ENCODE peak calls at places on chromosomes 2 and 18, in eight cellular contexts. One of them, this sample, is unnamed.

GRCh38 chr18:33914399-33914798 is 310.3 kb downstream of the NOL4 start:
- DNase-seq in GM12878: no peak
- DNase-seq in GM23248: no peak
- DNase-seq in RWPE1: no peak
- DNase-seq in left ventricle myocardium inferior: no peak
- DNase-seq in OCI-LY7: no peak
- DNase-seq in hepatocyte: no peak
- DNase-seq in brain microvascular endothelial cell: peak
- DNase-seq in this sample: peak

GRCh38 chr2:118122768-118123335 is 34.6 kb downstream of the INSIG2 start:
- DNase-seq in GM12878: peak
- DNase-seq in GM23248: peak
- DNase-seq in RWPE1: no peak
- DNase-seq in left ventricle myocardium inferior: no peak
- DNase-seq in OCI-LY7: no peak
- DNase-seq in hepatocyte: no peak
- DNase-seq in brain microvascular endothelial cell: no peak
- DNase-seq in this sample: no peak

GRCh38 chr2:25273985-25274550 is 67.7 kb downstream of the DNMT3A start:
- DNase-seq in GM12878: no peak
- DNase-seq in GM23248: no peak
- DNase-seq in RWPE1: no peak
- DNase-seq in left ventricle myocardium inferior: no peak
- DNase-seq in OCI-LY7: no peak
- DNase-seq in hepatocyte: no peak
- DNase-seq in brain microvascular endothelial cell: no peak
- DNase-seq in this sample: no peak

GRCh38 chr2:138823651-138824050 is 43.5 kb upstream of the NXPH2 start:
- DNase-seq in GM12878: no peak
- DNase-seq in GM23248: no peak
- DNase-seq in RWPE1: no peak
- DNase-seq in left ventricle myocardium inferior: no peak
- DNase-seq in OCI-LY7: no peak
- DNase-seq in hepatocyte: no peak
- DNase-seq in brain microvascular endothelial cell: no peak
- DNase-seq in this sample: no peak

GRCh38 chr2:57490746-57491145 is 555.9 kb upstream of the VRK2 start:
- DNase-seq in GM12878: no peak
- DNase-seq in GM23248: no peak
- DNase-seq in RWPE1: no peak
- DNase-seq in left ventricle myocardium inferior: no peak
- DNase-seq in OCI-LY7: no peak
- DNase-seq in hepatocyte: no peak
- DNase-seq in brain microvascular endothelial cell: no peak
- DNase-seq in this sample: no peak

GRCh38 chr2:223297788-223298187 is 245.8 kb downstream of the KCNE4 start:
- DNase-seq in GM12878: no peak
- DNase-seq in GM23248: peak
- DNase-seq in RWPE1: no peak
- DNase-seq in left ventricle myocardium inferior: no peak
- DNase-seq in OCI-LY7: no peak
- DNase-seq in hepatocyte: no peak
- DNase-seq in brain microvascular endothelial cell: no peak
- DNase-seq in this sample: no peak

GRCh38 chr2:7730449-7730848 is 813.2 kb downstream of the RNF144A start:
- DNase-seq in GM12878: no peak
- DNase-seq in GM23248: no peak
- DNase-seq in RWPE1: no peak
- DNase-seq in left ventricle myocardium inferior: no peak
- DNase-seq in OCI-LY7: no peak
- DNase-seq in hepatocyte: no peak
- DNase-seq in brain microvascular endothelial cell: no peak
- DNase-seq in this sample: no peak

GRCh38 chr2:197028230-197028629 is 101.7 kb upstream of the PGAP1 start:
- DNase-seq in GM12878: no peak
- DNase-seq in GM23248: peak
- DNase-seq in RWPE1: peak
- DNase-seq in left ventricle myocardium inferior: no peak
- DNase-seq in OCI-LY7: no peak
- DNase-seq in hepatocyte: peak
- DNase-seq in brain microvascular endothelial cell: peak
- DNase-seq in this sample: no peak

GRCh38 chr2:231475965-231476364 is 11.7 kb upstream of the NCL start:
- DNase-seq in GM12878: no peak
- DNase-seq in GM23248: no peak
- DNase-seq in RWPE1: no peak
- DNase-seq in left ventricle myocardium inferior: no peak
- DNase-seq in OCI-LY7: no peak
- DNase-seq in hepatocyte: no peak
- DNase-seq in brain microvascular endothelial cell: no peak
- DNase-seq in this sample: no peak

GRCh38 chr2:211564441-211564840 is 974.2 kb downstream of the ERBB4 start:
- DNase-seq in GM12878: no peak
- DNase-seq in GM23248: no peak
- DNase-seq in RWPE1: no peak
- DNase-seq in left ventricle myocardium inferior: no peak
- DNase-seq in OCI-LY7: no peak
- DNase-seq in hepatocyte: no peak
- DNase-seq in brain microvascular endothelial cell: no peak
- DNase-seq in this sample: peak

GRCh38 chr2:178309541-178309940 is 115.2 kb downstream of the OSBPL6 start:
- DNase-seq in GM12878: no peak
- DNase-seq in GM23248: peak
- DNase-seq in RWPE1: peak
- DNase-seq in left ventricle myocardium inferior: no peak
- DNase-seq in OCI-LY7: no peak
- DNase-seq in hepatocyte: no peak
- DNase-seq in brain microvascular endothelial cell: no peak
- DNase-seq in this sample: peak

GRCh38 chr2:127663566-127664064 is 11.7 kb downstream of the LIMS2 start:
- DNase-seq in GM12878: no peak
- DNase-seq in GM23248: no peak
- DNase-seq in RWPE1: no peak
- DNase-seq in left ventricle myocardium inferior: no peak
- DNase-seq in OCI-LY7: no peak
- DNase-seq in hepatocyte: no peak
- DNase-seq in brain microvascular endothelial cell: no peak
- DNase-seq in this sample: no peak

GRCh38 chr2:189144700-189145211 is 34.8 kb downstream of the COL5A2 start:
- DNase-seq in GM12878: no peak
- DNase-seq in GM23248: peak
- DNase-seq in RWPE1: no peak
- DNase-seq in left ventricle myocardium inferior: no peak
- DNase-seq in OCI-LY7: no peak
- DNase-seq in hepatocyte: no peak
- DNase-seq in brain microvascular endothelial cell: no peak
- DNase-seq in this sample: no peak

GRCh38 chr2:143819190-143819735 is 690.0 kb downstream of the ARHGAP15 start:
- DNase-seq in GM12878: no peak
- DNase-seq in GM23248: peak
- DNase-seq in RWPE1: no peak
- DNase-seq in left ventricle myocardium inferior: no peak
- DNase-seq in OCI-LY7: peak
- DNase-seq in hepatocyte: no peak
- DNase-seq in brain microvascular endothelial cell: no peak
- DNase-seq in this sample: no peak

GRCh38 chr2:174035981-174036742 is 71.0 kb upstream of the SP3 start:
- DNase-seq in GM12878: no peak
- DNase-seq in GM23248: peak
- DNase-seq in RWPE1: no peak
- DNase-seq in left ventricle myocardium inferior: no peak
- DNase-seq in OCI-LY7: no peak
- DNase-seq in hepatocyte: no peak
- DNase-seq in brain microvascular endothelial cell: no peak
- DNase-seq in this sample: no peak

GRCh38 chr2:1923557-1923956 is 179.2 kb upstream of the PXDN start:
- DNase-seq in GM12878: no peak
- DNase-seq in GM23248: no peak
- DNase-seq in RWPE1: no peak
- DNase-seq in left ventricle myocardium inferior: no peak
- DNase-seq in OCI-LY7: no peak
- DNase-seq in hepatocyte: no peak
- DNase-seq in brain microvascular endothelial cell: no peak
- DNase-seq in this sample: no peak

GRCh38 chr2:69946351-69947077 is 14.9 kb downstream of the ASPRV1 start:
- DNase-seq in GM12878: peak
- DNase-seq in GM23248: peak
- DNase-seq in RWPE1: peak
- DNase-seq in left ventricle myocardium inferior: no peak
- DNase-seq in OCI-LY7: peak
- DNase-seq in hepatocyte: no peak
- DNase-seq in brain microvascular endothelial cell: peak
- DNase-seq in this sample: peak

GRCh38 chr2:37414470-37414949 is 70.1 kb downstream of the QPCT start:
- DNase-seq in GM12878: peak
- DNase-seq in GM23248: peak
- DNase-seq in RWPE1: peak
- DNase-seq in left ventricle myocardium inferior: no peak
- DNase-seq in OCI-LY7: peak
- DNase-seq in hepatocyte: peak
- DNase-seq in brain microvascular endothelial cell: peak
- DNase-seq in this sample: no peak

GRCh38 chr2:58595714-58596113 is 354.6 kb upstream of the FANCL start:
- DNase-seq in GM12878: no peak
- DNase-seq in GM23248: no peak
- DNase-seq in RWPE1: no peak
- DNase-seq in left ventricle myocardium inferior: no peak
- DNase-seq in OCI-LY7: no peak
- DNase-seq in hepatocyte: no peak
- DNase-seq in brain microvascular endothelial cell: no peak
- DNase-seq in this sample: no peak

GRCh38 chr2:9247786-9248185 is 41.2 kb downstream of the ASAP2 start:
- DNase-seq in GM12878: no peak
- DNase-seq in GM23248: no peak
- DNase-seq in RWPE1: no peak
- DNase-seq in left ventricle myocardium inferior: no peak
- DNase-seq in OCI-LY7: no peak
- DNase-seq in hepatocyte: no peak
- DNase-seq in brain microvascular endothelial cell: no peak
- DNase-seq in this sample: no peak

GRCh38 chr2:207531024-207531411 is 1.3 kb downstream of the CREB1 start:
- DNase-seq in GM12878: no peak
- DNase-seq in GM23248: peak
- DNase-seq in RWPE1: no peak
- DNase-seq in left ventricle myocardium inferior: no peak
- DNase-seq in OCI-LY7: no peak
- DNase-seq in hepatocyte: no peak
- DNase-seq in brain microvascular endothelial cell: no peak
- DNase-seq in this sample: no peak

GRCh38 chr2:240917009-240917683 is 11.0 kb downstream of the CROCC2 start:
- DNase-seq in GM12878: no peak
- DNase-seq in GM23248: no peak
- DNase-seq in RWPE1: no peak
- DNase-seq in left ventricle myocardium inferior: peak
- DNase-seq in OCI-LY7: no peak
- DNase-seq in hepatocyte: no peak
- DNase-seq in brain microvascular endothelial cell: no peak
- DNase-seq in this sample: no peak

GRCh38 chr2:228543117-228543516 is 361.6 kb upstream of the SPHKAP start:
- DNase-seq in GM12878: no peak
- DNase-seq in GM23248: no peak
- DNase-seq in RWPE1: no peak
- DNase-seq in left ventricle myocardium inferior: no peak
- DNase-seq in OCI-LY7: no peak
- DNase-seq in hepatocyte: no peak
- DNase-seq in brain microvascular endothelial cell: no peak
- DNase-seq in this sample: no peak
- H3K27ac ChIP-seq in GM12878: no peak
- H3K27ac ChIP-seq in GM23248: no peak
- H3K27ac ChIP-seq in RWPE1: no peak
- H3K27ac ChIP-seq in left ventricle myocardium inferior: no peak
- H3K27ac ChIP-seq in OCI-LY7: no peak
- H3K27ac ChIP-seq in hepatocyte: no peak
- H3K27ac ChIP-seq in brain microvascular endothelial cell: no peak
- H3K27ac ChIP-seq in this sample: no peak

DNA sequence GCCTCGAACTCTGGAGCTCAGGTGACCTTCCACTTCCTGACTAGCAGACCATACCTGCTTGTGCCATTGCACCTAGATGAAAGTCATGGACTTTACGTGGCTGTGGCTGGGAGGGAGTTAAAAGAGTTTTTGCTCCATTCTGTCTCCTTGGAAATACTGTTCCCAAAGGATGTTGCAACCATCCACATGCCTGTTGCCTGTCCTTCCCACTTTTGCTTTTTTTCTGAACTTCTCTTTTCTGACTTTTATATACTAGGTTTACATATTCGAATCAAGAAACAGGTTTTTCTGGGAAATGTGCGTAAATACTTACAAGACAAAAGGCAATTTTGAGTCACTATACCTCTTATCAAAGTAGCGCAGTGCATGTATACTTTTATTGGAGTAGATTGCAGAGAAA is 244.8 kb downstream of the PRKCE start:
- DNase-seq in GM12878: no peak
- DNase-seq in GM23248: no peak
- DNase-seq in RWPE1: no peak
- DNase-seq in left ventricle myocardium inferior: no peak
- DNase-seq in OCI-LY7: no peak
- DNase-seq in hepatocyte: no peak
- DNase-seq in brain microvascular endothelial cell: no peak
- DNase-seq in this sample: no peak
- H3K27ac ChIP-seq in GM12878: no peak
- H3K27ac ChIP-seq in GM23248: no peak
- H3K27ac ChIP-seq in RWPE1: no peak
- H3K27ac ChIP-seq in left ventricle myocardium inferior: no peak
- H3K27ac ChIP-seq in OCI-LY7: no peak
- H3K27ac ChIP-seq in hepatocyte: no peak
- H3K27ac ChIP-seq in brain microvascular endothelial cell: no peak
- H3K27ac ChIP-seq in this sample: no peak

GRCh38 chr18:46407471-46408166 is 249.4 kb downstream of the LOXHD1 start:
- DNase-seq in GM12878: no peak
- DNase-seq in GM23248: peak
- DNase-seq in RWPE1: no peak
- DNase-seq in left ventricle myocardium inferior: no peak
- DNase-seq in OCI-LY7: no peak
- DNase-seq in hepatocyte: peak
- DNase-seq in brain microvascular endothelial cell: peak
- DNase-seq in this sample: no peak
- H3K27ac ChIP-seq in GM12878: no peak
- H3K27ac ChIP-seq in GM23248: no peak
- H3K27ac ChIP-seq in RWPE1: peak
- H3K27ac ChIP-seq in left ventricle myocardium inferior: peak
- H3K27ac ChIP-seq in OCI-LY7: no peak
- H3K27ac ChIP-seq in hepatocyte: peak
- H3K27ac ChIP-seq in brain microvascular endothelial cell: no peak
- H3K27ac ChIP-seq in this sample: no peak

DNA sequence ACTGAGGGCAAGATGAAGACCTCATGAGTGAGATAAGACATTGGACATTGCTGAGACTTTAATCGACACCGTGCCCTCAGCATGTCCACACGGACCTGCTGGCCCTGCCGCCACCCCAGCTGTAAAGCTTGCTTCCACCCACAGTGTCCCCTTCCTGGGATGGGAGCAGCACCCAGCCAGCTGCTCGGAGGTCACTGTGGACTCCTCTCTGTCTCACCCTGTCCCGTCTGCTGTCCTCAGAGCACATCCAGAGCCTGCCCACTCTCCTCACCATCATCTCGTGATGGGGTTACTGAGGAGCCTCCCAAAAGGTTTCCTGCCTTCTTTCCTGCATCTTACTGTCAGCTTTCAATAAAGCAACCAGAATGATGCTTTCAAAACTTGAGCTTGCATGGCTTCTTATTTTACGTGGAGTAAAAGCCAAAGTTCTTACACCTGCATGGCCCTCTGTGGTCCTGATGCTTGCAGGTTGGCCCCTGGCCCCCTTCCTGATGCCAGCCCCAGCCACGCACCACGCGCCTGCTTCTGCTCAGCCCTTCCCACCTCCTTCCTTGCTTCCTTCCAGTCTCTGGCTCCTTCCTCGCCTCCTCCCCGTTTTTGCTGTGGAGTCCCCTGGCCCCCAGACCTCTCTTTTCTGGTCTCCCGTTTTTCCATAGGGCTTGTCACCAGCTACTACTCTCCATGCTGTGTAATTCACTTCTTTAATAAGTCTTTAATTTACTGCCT is 67.0 kb downstream of the DGKD start:
- DNase-seq in GM12878: no peak
- DNase-seq in GM23248: no peak
- DNase-seq in RWPE1: no peak
- DNase-seq in left ventricle myocardium inferior: no peak
- DNase-seq in OCI-LY7: no peak
- DNase-seq in hepatocyte: no peak
- DNase-seq in brain microvascular endothelial cell: no peak
- DNase-seq in this sample: no peak
- H3K27ac ChIP-seq in GM12878: peak
- H3K27ac ChIP-seq in GM23248: no peak
- H3K27ac ChIP-seq in RWPE1: peak
- H3K27ac ChIP-seq in left ventricle myocardium inferior: peak
- H3K27ac ChIP-seq in OCI-LY7: peak
- H3K27ac ChIP-seq in hepatocyte: peak
- H3K27ac ChIP-seq in brain microvascular endothelial cell: no peak
- H3K27ac ChIP-seq in this sample: peak